ENCODE peak calls at places on chromosome 13, in five cellular contexts. K is pancreas; F is body of pancreas; Z is GM23338; U is CD8-positive, alpha-beta T cell. Q is an unnamed sample.

GRCh38 chr13:24243311-24243710 is 66.1 kb upstream of the C1QTNF9 start:
- DNase-seq in F (no peak), U (no peak), K (no peak), Z (no peak), Q (no peak)

GRCh38 chr13:109786457-109787134 is at the start of gene IRS2:
- DNase-seq in F (peak; percentile 94), U (peak; percentile 94), Z (peak; percentile 93), K (peak; percentile 92), Q (peak; percentile 94)

GRCh38 chr13:30375436-30375835 is 46.9 kb upstream of the UBE2L5 start:
- DNase-seq in Z (no peak), K (no peak), F (no peak), U (no peak), Q (no peak)

GRCh38 chr13:112248406-112248760 is 127.8 kb upstream of the SPACA7 start:
- DNase-seq in U (no peak), F (no peak), K (no peak), Z (no peak), Q (no peak)

GRCh38 chr13:21256351-21256761 is 79.9 kb downstream of the MRPL57 start:
- DNase-seq in U (no peak), Z (no peak), F (no peak), K (no peak), Q (no peak)

GRCh38 chr13:22176968-22177545 is 506.2 kb downstream of the FGF9 start:
- DNase-seq in K (no peak), F (no peak), U (no peak), Z (no peak), Q (no peak)

GRCh38 chr13:76019421-76020044 is 383.4 kb downstream of the LMO7 start:
- DNase-seq in U (no peak), F (no peak), K (no peak), Z (peak; percentile 88), Q (peak; percentile 50)

GRCh38 chr13:83211301-83211700 is 671.0 kb downstream of the SLITRK1 start:
- DNase-seq in Z (no peak), U (no peak), K (no peak), F (no peak), Q (no peak)

GRCh38 chr13:94435604-94436226 is 43.8 kb downstream of the DCT start:
- DNase-seq in U (no peak), F (no peak), K (no peak), Z (peak; percentile 82), Q (no peak)

GRCh38 chr13:24642236-24642635 is 38.0 kb upstream of the ATP12A start:
- DNase-seq in Z (no peak), F (no peak), U (no peak), K (no peak), Q (no peak)

GRCh38 chr13:48156466-48156865 is 61.6 kb upstream of the MED4 start:
- DNase-seq in F (no peak), K (no peak), Z (peak; percentile 29), U (peak; percentile 91), Q (peak; percentile 68)

GRCh38 chr13:94595943-94596574 is at the start of gene TGDS:
- DNase-seq in Z (peak; percentile 97), U (peak; percentile 91), K (peak; percentile 89), F (peak; percentile 97), Q (peak; percentile 94)

GRCh38 chr13:23696610-23697009 is 126.4 kb downstream of the TNFRSF19 start:
- DNase-seq in Z (peak; percentile 48), F (no peak), U (no peak), K (no peak), Q (no peak)

GRCh38 chr13:38308736-38309135 is 40.9 kb upstream of the UFM1 start:
- DNase-seq in F (no peak), U (no peak), K (no peak), Z (no peak), Q (no peak)

GRCh38 chr13:86585826-86586225 is 786.6 kb upstream of the SLITRK6 start:
- DNase-seq in F (peak; percentile 64), K (peak; percentile 20), U (no peak), Z (no peak), Q (peak; percentile 35)

GRCh38 chr13:100497394-100497793 is 91.2 kb downstream of the GGACT start:
- DNase-seq in F (no peak), U (no peak), Z (no peak), K (no peak), Q (no peak)

GRCh38 chr13:82747948-82748347 is 1134.3 kb downstream of the SLITRK1 start:
- DNase-seq in U (no peak), K (no peak), F (no peak), Z (no peak), Q (no peak)

GRCh38 chr13:23753523-23753922 is 135.7 kb downstream of the MIPEP start:
- DNase-seq in K (no peak), U (no peak), F (no peak), Z (peak; percentile 31), Q (no peak)

GRCh38 chr13:113126265-113127150 is 3.9 kb downstream of the F10 start:
- DNase-seq in Z (no peak), K (peak; percentile 10), U (no peak), F (no peak), Q (no peak)

GRCh38 chr13:24742294-24742693 is 21.7 kb upstream of the RNF17 start:
- DNase-seq in Z (peak; percentile 28), F (no peak), K (no peak), U (no peak), Q (no peak)

GRCh38 chr13:29845440-29846056 is 4.9 kb downstream of the UBL3 start:
- DNase-seq in U (no peak), F (no peak), Z (no peak), K (no peak), Q (no peak)

GRCh38 chr13:75186384-75186783 is 295.6 kb downstream of the TBC1D4 start:
- DNase-seq in K (no peak), F (no peak), U (no peak), Z (no peak), Q (peak; percentile 38)

GRCh38 chr13:26061947-26062346 is 10.1 kb upstream of the SHISA2 start:
- DNase-seq in Z (no peak), F (no peak), K (no peak), U (no peak), Q (no peak)

GRCh38 chr13:109759609-109760008 is 26.8 kb downstream of the IRS2 start:
- DNase-seq in U (no peak), K (no peak), F (no peak), Z (no peak), Q (no peak)

GRCh38 chr13:50094615-50095293 is 79.5 kb downstream of the KCNRG start:
- DNase-seq in F (no peak), Z (no peak), K (no peak), U (no peak), Q (no peak)

GRCh38 chr13:29520671-29521070 is 74.8 kb downstream of the SLC7A1 start:
- DNase-seq in K (no peak), F (no peak), U (no peak), Z (no peak), Q (no peak)

GRCh38 chr13:30577381-30577780 is 40.3 kb upstream of the USPL1 start:
- DNase-seq in Z (no peak), K (no peak), U (peak; percentile 62), F (no peak), Q (no peak)

GRCh38 chr13:114080739-114081561 is 51.5 kb downstream of the RASA3 start:
- DNase-seq in K (peak; percentile 10), F (peak; percentile 19), U (no peak), Z (no peak), Q (no peak)

GRCh38 chr13:45138282-45138681 is 18.0 kb downstream of the GTF2F2 start:
- DNase-seq in U (no peak), K (no peak), F (no peak), Z (no peak), Q (no peak)

DNA sequence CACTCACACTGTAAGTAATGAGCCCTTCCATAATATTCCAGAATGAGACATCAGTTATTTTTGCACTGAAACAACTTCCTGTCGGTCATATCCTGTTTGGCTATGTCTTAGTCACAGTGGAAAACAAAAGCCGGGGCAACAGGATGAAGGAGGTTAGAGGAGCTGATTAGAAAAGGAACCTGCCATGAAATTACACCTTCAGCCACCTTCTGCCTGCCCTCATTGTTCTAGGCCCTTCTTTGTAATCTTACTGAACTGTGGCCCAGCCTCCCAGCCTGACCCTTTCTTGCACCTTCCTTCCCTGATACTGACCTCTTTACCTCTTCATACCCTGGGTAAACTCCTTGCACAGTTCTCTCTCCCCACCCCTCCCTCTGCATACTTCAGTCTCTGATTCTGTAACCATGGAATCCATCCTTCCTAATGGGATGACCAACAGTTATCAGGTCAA is 67.3 kb downstream of the DOCK9 start:
- DNase-seq in U (peak; percentile 36), Z (no peak), F (no peak), K (no peak), Q (no peak)
- H3K27ac ChIP-seq in U (no peak overlapping the region), Z (no peak overlapping the region), F (no peak overlapping the region), K (no peak overlapping the region), Q (peak overlapping the region; percentile 33)

GRCh38 chr13:51980918-51981317 is 30.3 kb downstream of the ATP7B start:
- DNase-seq in Z (no peak), F (no peak), U (no peak), K (no peak), Q (no peak)
- H3K4me3 ChIP-seq in Z (no peak overlapping the region), F (no peak overlapping the region), U (no peak overlapping the region), K (no peak overlapping the region), Q (no peak overlapping the region)

DNA sequence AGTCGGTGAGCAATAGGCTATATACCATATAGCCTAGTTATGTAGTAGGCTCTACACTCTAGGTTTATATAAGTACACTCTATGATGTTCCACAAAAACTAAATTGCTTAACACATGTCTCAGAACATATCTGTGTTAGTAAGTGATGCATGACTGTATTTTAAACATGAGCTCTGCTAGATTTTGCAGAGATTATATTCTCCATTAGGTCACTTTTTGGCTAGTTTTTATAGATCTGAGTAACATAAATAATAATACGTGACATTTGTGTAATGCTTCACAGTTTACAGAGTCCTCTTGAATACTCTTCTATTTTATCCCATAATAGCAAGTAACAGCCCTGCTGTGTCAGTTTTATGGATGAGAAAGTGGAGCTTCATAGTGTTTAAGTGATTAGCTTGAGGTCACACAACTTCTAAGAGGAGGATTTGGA is 47.8 kb downstream of the NDFIP2 start:
- DNase-seq in F (no peak), Z (no peak), U (no peak), K (no peak), Q (no peak)
- H3K4me1 ChIP-seq in F (no peaks in the 10 kb centered on the region), Z (peaks cover 17% of the 10 kb centered on the region), U (no peaks in the 10 kb centered on the region), K (no peaks in the 10 kb centered on the region), Q (peaks cover 2% of the 10 kb centered on the region)

DNA sequence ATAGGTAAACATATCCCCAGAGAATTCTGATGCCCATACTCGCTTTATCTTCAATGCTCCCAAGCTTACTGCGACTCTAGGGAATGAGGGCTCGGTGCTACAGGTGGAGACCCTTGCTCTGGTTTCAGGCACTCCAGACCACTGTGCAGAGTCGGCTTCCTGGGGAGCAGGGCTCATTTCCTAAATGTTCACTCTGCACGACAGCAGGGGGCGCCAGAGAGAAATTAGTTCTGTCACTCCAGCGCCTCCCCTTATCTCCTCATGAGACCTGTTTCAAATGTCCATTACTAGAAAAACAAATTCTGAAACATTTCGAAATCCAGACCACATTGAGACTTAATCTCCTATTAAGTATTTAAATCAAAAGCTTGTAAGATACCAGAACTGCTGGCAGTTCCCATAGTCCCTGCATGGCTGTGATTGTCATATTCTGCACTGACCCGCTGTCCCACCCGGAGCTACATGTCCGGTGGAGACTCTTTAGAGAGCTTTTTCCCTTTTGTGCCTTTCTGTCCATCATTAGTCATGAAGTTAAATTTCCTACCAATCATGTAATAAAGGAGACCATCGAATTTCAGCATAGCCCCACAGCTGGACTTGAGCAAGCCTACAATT is 22.4 kb downstream of the EPSTI1 start:
- DNase-seq in U (peak; percentile 75), K (peak; percentile 76), Z (peak; percentile 93), F (peak; percentile 86), Q (peak; percentile 88)
- H3K27ac ChIP-seq in U (no peak overlapping the region), K (no peak overlapping the region), Z (no peak overlapping the region), F (no peak overlapping the region), Q (no peak overlapping the region)